ENCODE peak calls at places on chromosomes 6 and 20, in nine cellular contexts. S is kidney, K is upper lobe of right lung, N is neural progenitor cell, M is A673, J is psoas muscle, R is endodermal cell, X is GM12865, G is thyroid gland. U is an unnamed sample.

GRCh38 chr6:42001506-42001905 is 48.8 kb upstream of the TAF8 start:
- DNase-seq in R (no peak), J (no peak), K (no peak), S (no peak), N (no peak), G (no peak), X (no peak), M (no peak), U (no peak)

GRCh38 chr6:337782-338464 is 45.6 kb downstream of the DUSP22 start:
- DNase-seq in S (no peak), R (no peak), X (no peak), N (no peak), G (no peak), K (peak), J (no peak), M (no peak), U (no peak)

GRCh38 chr20:21323640-21324039 is 20.5 kb downstream of the XRN2 start:
- DNase-seq in S (no peak), M (peak), N (no peak), J (no peak), X (no peak), G (no peak), R (no peak), K (no peak), U (no peak)

GRCh38 chr6:56902551-56903464 is 52.1 kb upstream of the BEND6 start:
- DNase-seq in M (peak), G (no peak), K (no peak), N (peak), R (peak), J (no peak), X (peak), S (no peak), U (peak)

GRCh38 chr20:6673071-6673470 is 94.4 kb upstream of the BMP2 start:
- DNase-seq in M (no peak), X (no peak), K (no peak), R (no peak), J (no peak), S (no peak), N (no peak), G (no peak), U (no peak)

GRCh38 chr20:818001-818664 is 15.4 kb upstream of the FAM110A start:
- DNase-seq in G (no peak), J (no peak), R (no peak), K (no peak), N (no peak), M (no peak), X (no peak), S (peak), U (no peak)

GRCh38 chr6:134778431-134778830 is 171.5 kb downstream of the ALDH8A1 start:
- DNase-seq in J (no peak), G (no peak), K (no peak), N (no peak), M (no peak), R (no peak), S (no peak), X (no peak), U (no peak)

GRCh38 chr6:130810307-130811030 is 16.7 kb upstream of the SMLR1 start:
- DNase-seq in S (no peak), X (no peak), K (no peak), N (peak), R (no peak), G (no peak), M (no peak), J (no peak), U (no peak)

GRCh38 chr6:64299176-64299575 is 663.6 kb downstream of the PHF3 start:
- DNase-seq in X (no peak), N (no peak), M (no peak), R (no peak), J (no peak), K (no peak), G (no peak), S (no peak), U (no peak)

GRCh38 chr6:104642871-104643270 is 216.8 kb downstream of the HACE1 start:
- DNase-seq in R (no peak), M (peak), G (no peak), N (no peak), J (no peak), X (no peak), K (no peak), S (no peak), U (no peak)

GRCh38 chr6:28137458-28138020 is 4.1 kb upstream of the ZKSCAN8 start:
- DNase-seq in S (no peak), R (no peak), J (no peak), N (no peak), K (no peak), G (no peak), M (peak), X (peak), U (no peak)

GRCh38 chr6:119124079-119124824 is 45.8 kb upstream of the FAM184A start:
- DNase-seq in G (no peak), J (no peak), K (no peak), S (no peak), N (no peak), R (no peak), M (no peak), X (no peak), U (no peak)

GRCh38 chr6:44301782-44302564 is 11.2 kb downstream of the AARS2 start:
- DNase-seq in M (no peak), S (peak), G (no peak), J (no peak), R (peak), N (no peak), K (no peak), X (no peak), U (no peak)

GRCh38 chr6:73956305-73956704 is 260.3 kb downstream of the CD109 start:
- DNase-seq in N (no peak), G (no peak), M (no peak), S (no peak), X (no peak), R (no peak), K (no peak), J (no peak), U (no peak)

GRCh38 chr20:642398-643174 is 10.4 kb downstream of the SRXN1 start:
- DNase-seq in G (peak), R (peak), N (peak), S (no peak), X (no peak), J (no peak), K (no peak), M (peak), U (no peak)

GRCh38 chr6:77880501-77880900 is 227.7 kb downstream of the MEI4 start:
- DNase-seq in S (no peak), X (no peak), K (no peak), G (peak), R (no peak), N (no peak), M (no peak), J (no peak), U (no peak)

GRCh38 chr6:124110514-124110913 is 306.8 kb downstream of the NKAIN2 start:
- DNase-seq in G (no peak), R (no peak), K (no peak), N (no peak), J (no peak), S (no peak), M (no peak), X (no peak), U (no peak)

GRCh38 chr20:56111951-56112730 is 106.8 kb upstream of the CBLN4 start:
- DNase-seq in M (no peak), X (no peak), K (no peak), R (no peak), J (no peak), G (no peak), N (no peak), S (no peak), U (no peak)

GRCh38 chr20:35823937-35824336 is 52.1 kb downstream of the PHF20 start:
- DNase-seq in R (no peak), M (no peak), X (no peak), G (no peak), S (no peak), N (peak), K (no peak), J (no peak), U (no peak)

GRCh38 chr6:13924146-13924948 is 405 bp upstream of the RNF182 start:
- DNase-seq in S (peak), X (peak), R (peak), M (peak), K (peak), J (peak), G (peak), N (peak), U (no peak)

GRCh38 chr6:138272543-138273305 is 54.4 kb upstream of the PBOV1 start:
- DNase-seq in R (no peak), G (no peak), N (no peak), X (no peak), S (no peak), K (no peak), J (no peak), M (no peak), U (no peak)

GRCh38 chr6:110755411-110755834 is 59.8 kb downstream of the CDK19 start:
- DNase-seq in N (no peak), M (no peak), J (no peak), G (no peak), K (no peak), X (no peak), R (no peak), S (no peak), U (peak)

GRCh38 chr6:71457883-71458282 is 169.3 kb downstream of the OGFRL1 start:
- DNase-seq in N (no peak), M (no peak), G (no peak), R (no peak), K (no peak), X (peak), S (peak), J (no peak), U (no peak)

GRCh38 chr20:2872304-2873009 is 824 bp upstream of the PTPRA start:
- DNase-seq in G (peak), J (peak), K (peak), R (peak), S (peak), N (peak), X (peak), M (peak), U (no peak)

GRCh38 chr6:27891300-27891913 is 20.8 kb downstream of the OR2B2 start:
- DNase-seq in J (no peak), S (no peak), M (no peak), X (no peak), N (no peak), K (no peak), G (no peak), R (no peak), U (no peak)

GRCh38 chr20:1440024-1440423 is 26.6 kb downstream of the NSFL1C start:
- DNase-seq in X (peak), G (no peak), N (peak), K (no peak), R (peak), S (no peak), J (no peak), M (peak), U (no peak)

GRCh38 chr20:11084508-11084907 is 410.7 kb upstream of the JAG1 start:
- DNase-seq in X (no peak), J (no peak), M (no peak), R (no peak), G (no peak), S (no peak), N (no peak), K (no peak), U (no peak)

GRCh38 chr20:62080249-62080993 is 14.7 kb upstream of the TAF4 start:
- DNase-seq in N (no peak), M (no peak), X (no peak), G (no peak), S (no peak), J (no peak), R (no peak), K (no peak), U (no peak)

GRCh38 chr6:94341173-94341572 is 921.8 kb upstream of the EPHA7 start:
- DNase-seq in G (no peak), K (no peak), X (no peak), M (peak), R (peak), S (no peak), J (no peak), N (peak), U (no peak)

GRCh38 chr6:30684386-30685156 is 1.9 kb downstream of the PPP1R18 start:
- DNase-seq in X (peak), G (no peak), J (peak), S (peak), N (no peak), R (no peak), K (peak), M (no peak), U (no peak)

GRCh38 chr20:11364736-11365135 is 553.0 kb upstream of the BTBD3 start:
- DNase-seq in G (no peak), J (no peak), R (no peak), M (no peak), K (no peak), N (no peak), X (no peak), S (no peak), U (no peak)

GRCh38 chr20:40999841-41000240 is 28.8 kb upstream of the TOP1 start:
- DNase-seq in R (no peak), X (no peak), N (no peak), K (no peak), M (no peak), J (no peak), G (no peak), S (no peak), U (no peak)

GRCh38 chr6:140208286-140208685 is 833.8 kb upstream of the CITED2 start:
- DNase-seq in G (no peak), X (no peak), J (no peak), S (no peak), M (peak), N (no peak), K (no peak), R (no peak), U (no peak)

GRCh38 chr6:44298864-44299263 is 14.3 kb downstream of the AARS2 start:
- DNase-seq in K (no peak), G (no peak), X (no peak), R (no peak), M (no peak), J (no peak), S (peak), N (no peak), U (no peak)

DNA sequence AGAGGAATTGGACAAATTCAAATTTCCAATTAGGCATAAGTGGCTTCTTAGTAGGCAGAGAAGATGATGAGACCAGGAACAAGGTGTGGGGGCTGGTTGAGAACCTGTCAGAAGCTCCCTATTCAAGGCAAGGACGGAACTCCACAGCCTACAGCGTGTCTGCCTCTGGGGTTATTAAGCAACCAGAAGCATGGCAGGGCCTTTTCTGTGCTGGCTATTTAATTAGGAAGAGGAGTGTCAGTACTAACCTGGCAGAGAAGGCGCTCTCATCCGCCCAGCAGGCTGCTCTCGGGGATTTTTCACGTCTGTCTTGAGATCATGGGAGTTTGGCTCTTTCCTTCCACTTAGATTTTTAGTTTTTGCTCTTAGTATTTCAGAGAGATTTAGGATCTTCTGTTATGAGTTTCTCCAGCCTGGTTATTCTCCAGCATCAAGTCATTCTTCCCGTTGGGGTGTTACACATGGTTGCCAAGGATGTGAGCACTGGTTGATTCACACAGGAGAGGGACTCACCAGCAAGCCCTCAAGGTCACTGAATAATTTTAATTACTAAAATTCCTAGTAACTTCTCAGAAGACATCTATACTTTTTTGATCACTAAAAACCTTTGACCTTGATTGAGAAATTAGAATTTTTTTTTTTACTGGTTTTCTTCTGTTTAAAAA is 23.8 kb downstream of the ADTRP start:
- DNase-seq in S (no peak), J (no peak), K (no peak), X (no peak), M (no peak), G (no peak), R (no peak), N (no peak), U (no peak)
- H3K4me3 ChIP-seq in S (no peak), J (no peak), K (no peak), X (no peak), M (no peak), G (no peak), R (no peak), N (no peak), U (no peak)

GRCh38 chr20:49320460-49320859 is 42.6 kb upstream of the ZNFX1 start:
- DNase-seq in G (peak), N (peak), R (peak), M (peak), X (no peak), K (no peak), J (no peak), S (no peak), U (no peak)

GRCh38 chr20:49325981-49326380 is 48.1 kb upstream of the ZNFX1 start:
- DNase-seq in X (no peak), R (no peak), S (no peak), M (no peak), J (no peak), K (no peak), N (no peak), G (peak), U (no peak)

GRCh38 chr20:49319204-49319809 is 41.5 kb upstream of the ZNFX1 start:
- DNase-seq in J (no peak), M (no peak), K (no peak), X (no peak), G (no peak), R (peak), N (no peak), S (no peak), U (no peak)

GRCh38 chr20:49324306-49324705 is 46.4 kb upstream of the ZNFX1 start:
- DNase-seq in K (no peak), X (no peak), S (no peak), J (no peak), G (no peak), R (no peak), N (no peak), M (no peak), U (no peak)

DNA sequence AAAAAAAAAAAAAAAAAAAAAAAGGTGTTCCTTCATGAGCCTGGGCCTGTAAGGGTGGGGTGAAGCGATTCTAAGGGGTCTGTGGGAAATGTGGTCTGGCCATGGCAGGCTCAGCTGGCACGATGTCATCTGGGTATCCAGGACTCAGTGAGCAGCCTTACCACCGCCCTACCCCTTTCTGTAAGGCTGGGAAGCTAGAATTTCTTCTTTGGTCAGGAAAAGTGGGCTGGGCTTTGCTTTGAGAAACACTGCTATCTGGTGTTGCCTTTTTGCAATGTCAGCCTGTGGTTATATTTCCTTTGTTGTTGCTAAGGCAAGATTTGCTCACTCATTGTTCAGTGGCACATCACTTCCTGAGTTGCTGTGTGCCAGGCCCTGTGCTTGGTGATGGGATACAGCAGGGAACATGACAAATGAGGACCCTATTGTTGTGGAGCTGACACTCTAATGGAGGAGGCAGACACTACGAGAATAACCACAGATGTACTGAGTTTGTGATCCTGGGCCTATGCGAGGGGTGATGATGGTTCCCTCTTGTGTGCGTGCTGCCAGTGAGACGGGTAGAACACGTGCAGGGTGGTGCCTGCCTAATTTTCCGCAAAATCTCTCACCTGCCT is 45.9 kb upstream of the ZNFX1 start:
- DNase-seq in X (peak), N (no peak), J (no peak), R (peak), S (no peak), G (peak), M (peak), K (no peak), U (no peak)
- TF ChIP-seq CTCF in X (peak), N (no peak), J (no peak), R (peak), S (peak), G (peak), M (peak), K (peak), U (peak)

GRCh38 chr20:57450419-57450818 is 59.2 kb downstream of the RBM38 start:
- DNase-seq in R (no peak), M (no peak), S (peak), G (no peak), K (peak), X (peak), J (peak), N (no peak), U (no peak)

GRCh38 chr20:57451356-57451755 is 60.2 kb downstream of the RBM38 start:
- DNase-seq in X (no peak), S (no peak), M (no peak), G (no peak), K (no peak), N (no peak), R (no peak), J (no peak), U (no peak)

GRCh38 chr20:57449398-57450354 is 58.5 kb downstream of the RBM38 start:
- DNase-seq in K (no peak), R (no peak), N (no peak), J (no peak), S (no peak), X (no peak), M (no peak), G (no peak), U (no peak)

GRCh38 chr20:57450931-57451330 is 59.7 kb downstream of the RBM38 start:
- DNase-seq in K (no peak), M (no peak), G (no peak), X (no peak), J (no peak), N (no peak), R (no peak), S (no peak), U (no peak)

DNA sequence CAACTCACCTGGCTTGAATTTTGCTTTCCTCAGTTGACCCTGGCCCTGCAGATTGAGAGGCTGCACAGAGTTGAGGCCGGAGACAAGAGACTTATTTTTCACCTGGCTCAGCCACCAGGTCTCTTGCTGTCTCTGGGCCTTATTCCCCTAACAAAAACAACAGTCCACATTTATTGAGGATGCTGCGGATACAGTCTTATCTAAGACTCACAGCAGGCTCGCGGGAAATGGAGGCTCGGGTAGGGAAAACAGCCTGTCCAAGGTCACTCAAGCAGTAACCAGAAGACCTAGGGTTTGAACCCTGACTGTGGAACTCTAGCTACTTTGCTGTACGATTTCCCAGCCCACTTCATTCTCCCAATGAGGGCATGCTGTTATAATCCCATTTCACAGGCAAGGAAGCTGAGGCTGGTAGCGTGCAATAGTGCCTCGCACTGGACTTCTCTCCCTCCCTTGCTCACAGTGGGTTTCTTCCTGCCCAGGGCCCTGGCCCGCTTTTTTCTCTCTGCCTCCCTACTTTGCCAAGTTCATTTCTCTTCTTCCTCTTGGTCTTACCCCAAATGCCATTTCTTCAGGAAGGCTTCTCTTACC is 57.7 kb downstream of the RBM38 start:
- DNase-seq in S (no peak), N (no peak), G (no peak), J (no peak), X (no peak), M (no peak), K (no peak), R (no peak), U (no peak)
- H3K4me3 ChIP-seq in S (no peak), N (no peak), G (no peak), J (no peak), X (no peak), M (no peak), K (no peak), R (no peak), U (no peak)

GRCh38 chr6:52087498-52087999 is at the start of gene PKHD1:
- DNase-seq in G (no peak), R (peak), N (peak), K (no peak), X (peak), S (no peak), J (no peak), M (peak), U (no peak)
- TF ChIP-seq CTCF in G (no peak), R (peak), N (peak), K (peak), X (peak), S (peak), J (peak), M (peak), U (peak)

U was measured in AG04449.